ENCODE peak calls at places on chromosomes 2 and 18, in ten cellular contexts. W, E, D, N, F, J, G, C, K and S are unnamed samples.
A peak's percentile ranks its signal among the peaks of the same experiment; 100 is the strongest.

GRCh38 chr2:25587361-25587760 is 86.0 kb downstream of the DTNB start:
- DNase-seq in C (peak; percentile 18), G (no peak), W (peak; percentile 75), F (no peak), E (no peak), J (peak; percentile 32), D (no peak), N (peak; percentile 71), K (peak; percentile 34), S (no peak)

GRCh38 chr2:197209742-197210408 is 100.7 kb downstream of the ANKRD44 start:
- DNase-seq in K (no peak), D (no peak), W (peak; percentile 88), E (no peak), J (no peak), G (no peak), N (peak; percentile 78), C (no peak), F (no peak), S (no peak)

GRCh38 chr2:225091336-225091735 is 49.1 kb upstream of the DOCK10 start:
- DNase-seq in W (peak; percentile 98), N (no peak), G (no peak), E (no peak), K (peak; percentile 92), C (peak; percentile 57), D (no peak), J (no peak), F (no peak), S (no peak)

GRCh38 chr2:136319651-136320050 is 201.7 kb upstream of the CXCR4 start:
- DNase-seq in N (no peak), G (no peak), C (no peak), F (no peak), K (no peak), W (no peak), D (no peak), E (no peak), J (no peak), S (no peak)

GRCh38 chr2:29920130-29920577 is 1.2 kb downstream of the ALK start:
- DNase-seq in G (no peak), J (peak; percentile 69), C (peak; percentile 29), W (peak; percentile 60), K (peak; percentile 14), F (peak; percentile 12), D (peak; percentile 61), N (peak; percentile 13), E (peak; percentile 48), S (no peak)

GRCh38 chr2:54422072-54422581 is 34.0 kb upstream of the SPTBN1 start:
- DNase-seq in F (no peak), D (no peak), G (no peak), W (no peak), J (no peak), N (no peak), E (no peak), C (no peak), K (no peak), S (no peak)

GRCh38 chr2:201798252-201798918 is 8.0 kb upstream of the CDK15 start:
- DNase-seq in K (peak; percentile 95), E (no peak), N (no peak), F (no peak), C (peak; percentile 49), W (peak; percentile 97), G (no peak), J (no peak), D (no peak), S (no peak)

GRCh38 chr2:240632291-240632670 is 7.0 kb downstream of the GPR35 start:
- DNase-seq in D (no peak), K (no peak), J (no peak), W (no peak), N (no peak), C (no peak), E (peak; percentile 4), G (no peak), F (peak; percentile 3), S (no peak)

GRCh38 chr2:170365003-170365402 is 187.1 kb downstream of the MYO3B start:
- DNase-seq in G (no peak), W (no peak), J (no peak), E (no peak), N (no peak), C (no peak), F (no peak), K (no peak), D (no peak), S (no peak)

GRCh38 chr2:240876035-240876474 is 7.4 kb downstream of the AGXT start:
- DNase-seq in F (no peak), K (no peak), D (no peak), E (no peak), J (no peak), G (no peak), C (no peak), N (no peak), W (no peak), S (no peak)

GRCh38 chr2:44656460-44656859 is 285.0 kb upstream of the SIX3 start:
- DNase-seq in G (no peak), N (no peak), W (no peak), K (no peak), F (no peak), D (no peak), J (no peak), C (no peak), E (no peak), S (no peak)

GRCh38 chr2:28552045-28552823 is 56.4 kb downstream of the PLB1 start:
- DNase-seq in D (no peak), J (no peak), K (peak; percentile 37), G (no peak), W (peak; percentile 65), C (peak; percentile 39), E (no peak), N (no peak), F (no peak), S (no peak)

DNA sequence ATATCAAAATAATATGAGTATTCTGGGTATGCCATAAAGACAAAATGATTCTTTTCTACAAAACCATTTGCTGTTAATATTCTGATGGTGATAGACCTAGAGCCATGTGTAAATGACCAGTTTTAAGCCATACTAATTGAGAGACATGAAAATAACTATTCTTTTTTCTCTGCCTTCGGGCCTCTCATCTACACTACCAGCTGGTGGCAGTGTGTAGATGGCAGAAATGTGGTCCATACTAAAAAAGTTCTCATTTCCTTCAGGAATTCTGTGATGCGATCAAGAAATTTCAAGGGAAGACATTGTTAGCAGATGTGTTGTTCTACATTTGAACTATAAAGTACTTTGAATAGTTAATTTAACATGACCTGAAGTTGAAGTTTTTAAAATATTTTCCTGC is 485.2 kb downstream of the TRIB2 start:
- DNase-seq in N (no peak), W (peak; percentile 8), K (no peak), F (no peak), D (no peak), G (no peak), J (no peak), C (no peak), E (no peak), S (no peak)
- TF ChIP-seq CTCF in N (peak; percentile 7), W (peak; percentile 50), K (no peak), F (no peak), D (no peak), G (no peak), J (no peak), C (no peak), E (no peak), S (peak; percentile 71)

GRCh38 chr2:89820248-89820647 is 1128.8 kb downstream of the RPIA start:
- DNase-seq in N (no peak), E (no peak), D (no peak), W (no peak), F (no peak), C (no peak), J (no peak), K (no peak), G (no peak), S (no peak)
- TF ChIP-seq CTCF in N (no peak), E (no peak), D (no peak), W (no peak), F (no peak), C (no peak), J (no peak), K (no peak), G (no peak), S (no peak)

GRCh38 chr2:96868555-96869280 is 1.2 kb downstream of the SEMA4C start:
- DNase-seq in N (peak; percentile 90), C (peak; percentile 95), F (peak; percentile 85), D (peak; percentile 78), G (peak; percentile 65), W (peak; percentile 90), K (peak; percentile 90), E (peak; percentile 89), J (peak; percentile 91), S (peak; percentile 61)
- TF ChIP-seq CTCF in N (peak; percentile 68), C (peak; percentile 15), F (peak; percentile 61), D (peak; percentile 33), G (peak; percentile 30), W (peak; percentile 41), K (peak; percentile 39), E (peak; percentile 76), J (peak; percentile 87), S (peak; percentile 58)

GRCh38 chr18:29087616-29088246 is 910.8 kb upstream of the CDH2 start:
- DNase-seq in G (no peak), N (no peak), W (peak; percentile 3), K (peak; percentile 3), E (no peak), J (no peak), F (no peak), C (no peak), D (no peak), S (no peak)
- TF ChIP-seq CTCF in G (no peak), N (no peak), W (no peak), K (no peak), E (no peak), J (no peak), F (no peak), C (no peak), D (no peak), S (no peak)

GRCh38 chr2:232245111-232245510 is 133.4 kb upstream of the ALPP start:
- DNase-seq in F (no peak), N (no peak), D (no peak), E (no peak), G (no peak), W (no peak), K (no peak), J (no peak), C (no peak), S (no peak)

GRCh38 chr2:232255033-232255432 is 123.5 kb upstream of the ALPP start:
- DNase-seq in J (no peak), C (no peak), G (no peak), F (no peak), D (no peak), K (no peak), N (no peak), E (no peak), W (no peak), S (no peak)

DNA sequence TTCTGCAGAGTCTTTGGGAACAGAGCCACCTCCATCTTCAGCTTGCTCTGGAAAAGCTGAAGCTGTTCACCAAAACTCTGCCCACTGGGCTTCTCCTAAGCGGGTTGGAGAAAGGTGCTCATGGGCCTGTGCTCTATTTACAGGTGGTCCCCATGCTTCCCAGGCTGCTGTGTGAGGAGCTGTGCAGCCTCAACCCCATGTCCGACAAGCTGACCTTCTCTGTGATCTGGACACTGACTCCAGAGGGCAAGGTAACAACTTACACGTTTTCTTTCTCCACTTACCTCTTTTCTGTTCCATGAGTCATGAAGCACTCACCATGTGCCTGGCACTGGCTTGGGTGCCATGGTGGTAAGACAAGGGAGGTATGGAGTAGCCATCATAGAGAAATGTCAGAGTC is 129.5 kb upstream of the ALPP start:
- DNase-seq in W (no peak), F (no peak), D (no peak), J (no peak), C (no peak), K (no peak), G (no peak), E (no peak), N (no peak), S (no peak)
- TF ChIP-seq CTCF in W (no peak), F (no peak), D (no peak), J (no peak), C (no peak), K (no peak), G (no peak), E (no peak), N (no peak), S (no peak)